ENCODE peak calls at places on chromosomes 4 and X, in nine cellular contexts. R, F, P, M, N, U, X, C and S are unnamed samples.

GRCh38 chr4:145564540-145564939 is 54.6 kb upstream of the MMAA start:
- DNase-seq in R (no peak), C (no peak), P (no peak), M (no peak), N (no peak), F (no peak), X (no peak), U (no peak), S (peak; percentile 11)

GRCh38 chr4:60805500-60806313 is 394.4 kb upstream of the ADGRL3 start:
- DNase-seq in X (no peak), P (no peak), M (no peak), R (peak; percentile 48), U (no peak), C (no peak), F (peak; percentile 28), N (no peak), S (peak; percentile 61)

GRCh38 chr4:182555997-182556418 is 312.8 kb downstream of the TENM3 start:
- DNase-seq in U (no peak), X (no peak), F (no peak), M (no peak), R (peak; percentile 78), C (no peak), P (no peak), N (peak; percentile 85), S (peak; percentile 84)

GRCh38 chr4:76665139-76665538 is 230.1 kb downstream of the SHROOM3 start:
- DNase-seq in P (no peak), F (peak; percentile 100), U (no peak), C (no peak), N (no peak), R (peak; percentile 27), X (peak; percentile 69), M (no peak), S (peak; percentile 25)

GRCh38 chrX:115598556-115598955 is 37.6 kb downstream of the PLS3 start:
- DNase-seq in X (no peak), U (no peak), F (no peak), N (no peak), C (no peak), R (no peak), P (no peak), M (no peak), S (no peak)

GRCh38 chr4:32778025-32778424 is 2057.9 kb downstream of the PCDH7 start:
- DNase-seq in R (no peak), P (no peak), N (no peak), F (no peak), X (no peak), C (no peak), U (no peak), M (no peak), S (no peak)

GRCh38 chrX:154649864-154650510 is 3.4 kb downstream of the CTAG2 start:
- DNase-seq in U (no peak), X (no peak), F (no peak), N (no peak), C (no peak), P (peak; percentile 57), R (no peak), M (no peak), S (no peak)

GRCh38 chr4:38489924-38490639 is 173.9 kb upstream of the KLF3 start:
- DNase-seq in U (no peak), P (no peak), N (peak; percentile 3), X (no peak), C (no peak), M (no peak), F (peak; percentile 64), R (peak; percentile 43), S (peak; percentile 55)

GRCh38 chr4:145177511-145177905 is 2.9 kb downstream of the OTUD4 start:
- DNase-seq in R (peak; percentile 25), M (no peak), C (no peak), P (no peak), N (no peak), F (no peak), X (no peak), U (no peak), S (peak; percentile 46)

GRCh38 chrX:115449742-115450141 is 111.2 kb upstream of the PLS3 start:
- DNase-seq in C (no peak), M (peak; percentile 55), X (peak; percentile 38), P (no peak), R (peak; percentile 43), N (no peak), F (no peak), U (no peak), S (peak; percentile 83)

GRCh38 chr4:6333301-6334202 is 63.9 kb downstream of the WFS1 start:
- DNase-seq in U (no peak), C (no peak), P (peak; percentile 23), N (no peak), M (no peak), F (no peak), X (no peak), R (no peak), S (peak; percentile 18)

GRCh38 chrX:130224810-130225209 is 43.9 kb downstream of the ZNF280C start:
- DNase-seq in N (no peak), R (no peak), M (no peak), X (no peak), U (no peak), F (no peak), P (no peak), C (no peak), S (peak; percentile 60)

DNA sequence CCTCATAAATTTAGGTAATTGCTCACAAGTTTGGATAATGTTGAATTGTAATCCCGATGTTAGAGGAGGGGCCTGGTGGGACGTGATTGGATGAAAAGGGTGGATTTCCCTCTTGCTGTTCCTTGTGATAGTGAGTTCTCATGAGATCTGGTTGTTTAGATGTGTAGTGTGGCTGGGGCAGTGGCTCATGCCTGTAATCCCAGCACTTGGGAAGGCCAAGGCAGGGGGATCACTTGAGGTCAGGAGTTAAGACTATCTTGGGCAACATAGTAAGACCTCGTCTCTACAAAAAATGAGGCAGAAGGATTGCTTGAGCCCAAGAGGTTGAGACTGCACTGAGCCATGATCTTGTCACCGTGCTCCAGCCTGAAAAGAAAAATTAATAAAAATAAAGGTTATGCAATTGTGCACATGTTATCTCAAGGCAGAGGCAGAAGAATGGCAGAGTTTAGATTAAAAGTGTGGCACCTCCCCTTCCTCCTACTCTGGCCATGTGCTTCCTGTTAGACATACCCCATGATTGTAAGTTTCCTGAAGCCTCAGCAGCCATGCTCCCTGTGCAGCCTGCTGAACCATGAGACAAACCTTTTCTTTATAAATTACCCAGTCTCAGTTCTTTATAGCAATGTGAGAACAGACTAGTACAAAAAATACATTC is 36.5 kb downstream of the ERVMER34-1 start:
- DNase-seq in M (no peak), F (no peak), C (no peak), N (no peak), U (no peak), X (no peak), R (no peak), P (no peak), S (peak; percentile 35)
- H3K4me3 ChIP-seq in M (no peak overlapping the region), F (no peak overlapping the region), C (no peak overlapping the region), N (peak overlapping the region; percentile 28), U (no peak overlapping the region), X (no peak overlapping the region), R (no peak overlapping the region), P (no peak overlapping the region), S (no peak overlapping the region)

GRCh38 chr4:188714488-188714887 is 575.2 kb downstream of the TRIML1 start:
- DNase-seq in M (no peak), C (no peak), P (no peak), N (no peak), U (no peak), X (no peak), R (peak; percentile 15), F (no peak), S (no peak)
- H3K4me3 ChIP-seq in M (no peak overlapping the region), C (no peak overlapping the region), P (no peak overlapping the region), N (no peak overlapping the region), U (no peak overlapping the region), X (no peak overlapping the region), R (no peak overlapping the region), F (no peak overlapping the region), S (no peak overlapping the region)

DNA sequence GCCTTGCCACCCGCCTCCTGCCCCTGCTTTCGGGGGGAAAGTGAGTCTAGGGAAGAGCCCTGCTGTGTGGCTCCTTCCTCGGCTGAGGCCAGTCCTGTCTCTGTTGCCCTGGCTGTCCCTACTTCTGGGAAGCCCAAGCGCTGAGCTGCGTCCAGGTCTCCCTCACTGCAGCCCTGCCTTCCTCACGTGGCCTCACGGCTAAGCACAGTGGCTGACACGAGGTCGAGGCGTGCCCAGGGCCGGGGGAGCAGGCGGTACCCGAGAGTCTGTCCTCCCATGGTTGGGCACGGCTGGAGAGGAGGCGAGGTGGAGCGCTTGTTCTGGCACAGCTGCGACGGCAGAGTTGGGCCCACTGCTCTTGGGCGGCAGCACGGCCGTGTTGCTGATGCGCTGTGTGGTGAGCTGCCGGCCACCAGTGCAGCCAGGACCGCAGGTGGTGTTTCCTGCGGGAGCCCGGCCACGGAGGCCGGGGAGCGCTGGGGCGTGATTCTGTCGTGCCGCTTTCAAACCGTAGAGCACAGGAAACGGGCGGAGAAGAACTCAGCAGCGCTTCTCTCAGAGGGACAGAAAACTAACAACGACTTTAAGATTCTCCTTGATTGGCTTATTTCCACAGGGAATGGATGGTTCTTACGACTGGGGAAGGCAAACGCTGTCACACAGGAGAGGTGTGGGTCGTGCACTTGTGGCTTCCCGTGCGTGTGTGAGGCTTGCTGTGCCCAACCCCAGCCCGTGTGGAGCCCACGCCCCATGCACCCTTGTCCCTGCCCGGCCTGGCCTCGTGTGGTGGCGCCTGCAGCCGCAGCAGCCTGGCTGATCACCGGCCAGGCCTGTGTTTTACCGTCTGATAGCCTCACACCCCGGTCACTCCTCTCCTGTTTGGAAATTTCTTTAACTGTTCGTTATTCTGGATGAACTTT is 21.4 kb downstream of the MAEA start:
- DNase-seq in X (no peak), C (no peak), U (no peak), M (no peak), N (no peak), R (no peak), P (no peak), F (no peak), S (no peak)
- H3K4me3 ChIP-seq in X (no peak overlapping the region), C (no peak overlapping the region), U (no peak overlapping the region), M (no peak overlapping the region), N (no peak overlapping the region), R (no peak overlapping the region), P (no peak overlapping the region), F (no peak overlapping the region), S (no peak overlapping the region)

GRCh38 chrX:33207056-33207455 is 4.3 kb downstream of the DMD start:
- DNase-seq in F (no peak), M (no peak), X (no peak), R (no peak), P (no peak), C (no peak), U (no peak), N (no peak), S (no peak)

GRCh38 chrX:33210156-33210555 is 1.2 kb downstream of the DMD start:
- DNase-seq in F (no peak), U (no peak), N (no peak), M (no peak), R (no peak), C (no peak), X (no peak), P (no peak), S (no peak)

GRCh38 chrX:33204889-33205288 is 6.5 kb downstream of the DMD start:
- DNase-seq in N (no peak), X (no peak), R (no peak), F (no peak), U (no peak), P (no peak), C (no peak), M (no peak), S (no peak)

DNA sequence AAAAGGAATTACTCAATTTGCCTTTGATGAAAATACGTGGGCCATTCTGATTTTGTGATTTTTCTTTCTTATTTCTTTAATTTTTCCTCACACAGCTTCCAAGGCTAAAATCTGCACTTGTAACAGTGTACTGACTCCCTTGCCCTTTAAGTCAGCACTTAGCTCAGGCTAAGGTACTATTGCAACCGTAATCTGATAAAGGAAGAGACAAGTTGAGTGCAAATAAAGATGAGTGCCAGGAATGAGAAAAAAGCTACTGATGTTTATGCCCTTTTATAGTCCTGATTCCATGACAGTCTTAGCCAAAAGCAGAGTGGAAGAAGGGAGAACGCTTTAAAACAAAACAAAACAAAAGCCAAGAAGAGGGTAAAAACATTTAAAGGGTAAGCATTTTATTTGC is 6.0 kb downstream of the DMD start:
- DNase-seq in C (no peak), M (no peak), N (no peak), P (no peak), F (no peak), X (no peak), U (no peak), R (no peak), S (no peak)
- H3K4me3 ChIP-seq in C (no peak overlapping the region), M (no peak overlapping the region), N (peak overlapping the region; percentile 11), P (peak overlapping the region; percentile 16), F (no peak overlapping the region), X (no peak overlapping the region), U (no peak overlapping the region), R (no peak overlapping the region), S (no peak overlapping the region)